ENCODE peak calls at places on chromosomes 16 and 17, in seven cellular contexts. One of them, this sample, is unnamed.
A peak's percentile ranks its signal among the peaks of the same experiment; 100 is the strongest.

GRCh38 chr16:90077757-90078593 is 844 bp upstream of the PRDM7 start:
- DNase-seq in A673: peak; percentile 19
- DNase-seq in fibroblast of pulmonary artery: peak; percentile 46
- DNase-seq in fibroblast of villous mesenchyme: no peak
- DNase-seq in A549: peak; percentile 10
- DNase-seq in astrocyte: peak; percentile 26
- DNase-seq in Peyer's patch: peak; percentile 56
- DNase-seq in this sample: peak; percentile 39

GRCh38 chr17:66677201-66677981 is 157.5 kb upstream of the CACNG5 start:
- DNase-seq in A673: no peak
- DNase-seq in fibroblast of pulmonary artery: peak; percentile 83
- DNase-seq in fibroblast of villous mesenchyme: peak; percentile 60
- DNase-seq in A549: no peak
- DNase-seq in astrocyte: peak; percentile 90
- DNase-seq in Peyer's patch: no peak
- DNase-seq in this sample: peak; percentile 98

GRCh38 chr17:50396261-50397110 is 837 bp downstream of the LRRC59 start:
- DNase-seq in A673: peak; percentile 54
- DNase-seq in fibroblast of pulmonary artery: peak; percentile 75
- DNase-seq in fibroblast of villous mesenchyme: peak; percentile 71
- DNase-seq in A549: peak; percentile 58
- DNase-seq in astrocyte: peak; percentile 56
- DNase-seq in Peyer's patch: peak; percentile 81
- DNase-seq in this sample: peak; percentile 83

GRCh38 chr17:63477471-63478440 is 895 bp downstream of the ACE start:
- DNase-seq in A673: peak; percentile 76
- DNase-seq in fibroblast of pulmonary artery: no peak
- DNase-seq in fibroblast of villous mesenchyme: no peak
- DNase-seq in A549: no peak
- DNase-seq in astrocyte: no peak
- DNase-seq in Peyer's patch: peak; percentile 72
- DNase-seq in this sample: no peak

GRCh38 chr17:6712854-6713129 is 377 bp downstream of the SLC13A5 start:
- DNase-seq in A673: no peak
- DNase-seq in fibroblast of pulmonary artery: no peak
- DNase-seq in fibroblast of villous mesenchyme: no peak
- DNase-seq in A549: no peak
- DNase-seq in astrocyte: no peak
- DNase-seq in Peyer's patch: no peak
- DNase-seq in this sample: no peak

GRCh38 chr17:82013341-82013740 is 9.3 kb downstream of the CENPX start:
- DNase-seq in A673: no peak
- DNase-seq in fibroblast of pulmonary artery: no peak
- DNase-seq in fibroblast of villous mesenchyme: no peak
- DNase-seq in A549: no peak
- DNase-seq in astrocyte: no peak
- DNase-seq in Peyer's patch: no peak
- DNase-seq in this sample: no peak

GRCh38 chr17:64984776-64985521 is 65.7 kb upstream of the LRRC37A3 start:
- DNase-seq in A673: no peak
- DNase-seq in fibroblast of pulmonary artery: peak; percentile 54
- DNase-seq in fibroblast of villous mesenchyme: peak; percentile 85
- DNase-seq in A549: no peak
- DNase-seq in astrocyte: peak; percentile 29
- DNase-seq in Peyer's patch: no peak
- DNase-seq in this sample: peak; percentile 16

GRCh38 chr17:696412-696811 is 18.2 kb downstream of the VPS53 start:
- DNase-seq in A673: peak; percentile 15
- DNase-seq in fibroblast of pulmonary artery: no peak
- DNase-seq in fibroblast of villous mesenchyme: peak; percentile 36
- DNase-seq in A549: no peak
- DNase-seq in astrocyte: no peak
- DNase-seq in Peyer's patch: no peak
- DNase-seq in this sample: no peak

GRCh38 chr16:56669005-56669839 is at the start of gene MT1H:
- DNase-seq in A673: no peak
- DNase-seq in fibroblast of pulmonary artery: no peak
- DNase-seq in fibroblast of villous mesenchyme: no peak
- DNase-seq in A549: no peak
- DNase-seq in astrocyte: no peak
- DNase-seq in Peyer's patch: peak; percentile 96
- DNase-seq in this sample: no peak

GRCh38 chr16:85563515-85564276 is 49.4 kb upstream of the GSE1 start:
- DNase-seq in A673: no peak
- DNase-seq in fibroblast of pulmonary artery: peak; percentile 62
- DNase-seq in fibroblast of villous mesenchyme: peak; percentile 83
- DNase-seq in A549: no peak
- DNase-seq in astrocyte: no peak
- DNase-seq in Peyer's patch: peak; percentile 85
- DNase-seq in this sample: peak; percentile 47

GRCh38 chr16:54052271-54052670 is 234.3 kb downstream of the IRX3 start:
- DNase-seq in A673: no peak
- DNase-seq in fibroblast of pulmonary artery: no peak
- DNase-seq in fibroblast of villous mesenchyme: no peak
- DNase-seq in A549: no peak
- DNase-seq in astrocyte: no peak
- DNase-seq in Peyer's patch: no peak
- DNase-seq in this sample: no peak

GRCh38 chr17:71438631-71439146 is 682.1 kb upstream of the SOX9 start:
- DNase-seq in A673: peak; percentile 3
- DNase-seq in fibroblast of pulmonary artery: peak; percentile 85
- DNase-seq in fibroblast of villous mesenchyme: peak; percentile 93
- DNase-seq in A549: peak; percentile 57
- DNase-seq in astrocyte: peak; percentile 98
- DNase-seq in Peyer's patch: no peak
- DNase-seq in this sample: peak; percentile 94

GRCh38 chr16:48160575-48160974 is 4.8 kb upstream of the ABCC12 start:
- DNase-seq in A673: no peak
- DNase-seq in fibroblast of pulmonary artery: peak; percentile 43
- DNase-seq in fibroblast of villous mesenchyme: no peak
- DNase-seq in A549: no peak
- DNase-seq in astrocyte: peak; percentile 38
- DNase-seq in Peyer's patch: no peak
- DNase-seq in this sample: peak; percentile 47

GRCh38 chr17:17231621-17232302 is 5.2 kb downstream of the FLCN start:
- DNase-seq in A673: no peak
- DNase-seq in fibroblast of pulmonary artery: no peak
- DNase-seq in fibroblast of villous mesenchyme: no peak
- DNase-seq in A549: no peak
- DNase-seq in astrocyte: no peak
- DNase-seq in Peyer's patch: peak; percentile 74
- DNase-seq in this sample: no peak

GRCh38 chr16:681746-682427 is 1.7 kb downstream of the STUB1 start:
- DNase-seq in A673: no peak
- DNase-seq in fibroblast of pulmonary artery: no peak
- DNase-seq in fibroblast of villous mesenchyme: peak; percentile 24
- DNase-seq in A549: no peak
- DNase-seq in astrocyte: peak; percentile 16
- DNase-seq in Peyer's patch: no peak
- DNase-seq in this sample: peak; percentile 66

GRCh38 chr17:40545660-40546059 is 19.6 kb downstream of the CCR7 start:
- DNase-seq in A673: no peak
- DNase-seq in fibroblast of pulmonary artery: no peak
- DNase-seq in fibroblast of villous mesenchyme: no peak
- DNase-seq in A549: no peak
- DNase-seq in astrocyte: no peak
- DNase-seq in Peyer's patch: peak; percentile 40
- DNase-seq in this sample: no peak

GRCh38 chr17:80747469-80747868 is 202.8 kb downstream of the RPTOR start:
- DNase-seq in A673: no peak
- DNase-seq in fibroblast of pulmonary artery: no peak
- DNase-seq in fibroblast of villous mesenchyme: no peak
- DNase-seq in A549: no peak
- DNase-seq in astrocyte: no peak
- DNase-seq in Peyer's patch: no peak
- DNase-seq in this sample: no peak

GRCh38 chr17:6749519-6749918 is 6.3 kb upstream of the XAF1 start:
- DNase-seq in A673: peak; percentile 22
- DNase-seq in fibroblast of pulmonary artery: peak; percentile 53
- DNase-seq in fibroblast of villous mesenchyme: peak; percentile 42
- DNase-seq in A549: no peak
- DNase-seq in astrocyte: no peak
- DNase-seq in Peyer's patch: no peak
- DNase-seq in this sample: peak; percentile 32

GRCh38 chr17:80950466-80951120 is 41.0 kb upstream of the CHMP6 start:
- DNase-seq in A673: no peak
- DNase-seq in fibroblast of pulmonary artery: no peak
- DNase-seq in fibroblast of villous mesenchyme: no peak
- DNase-seq in A549: no peak
- DNase-seq in astrocyte: no peak
- DNase-seq in Peyer's patch: no peak
- DNase-seq in this sample: no peak

GRCh38 chr17:8887834-8888703 is 20.6 kb upstream of the PIK3R6 start:
- DNase-seq in A673: no peak
- DNase-seq in fibroblast of pulmonary artery: peak; percentile 31
- DNase-seq in fibroblast of villous mesenchyme: peak; percentile 41
- DNase-seq in A549: peak; percentile 69
- DNase-seq in astrocyte: peak; percentile 17
- DNase-seq in Peyer's patch: no peak
- DNase-seq in this sample: peak; percentile 49

GRCh38 chr17:35052780-35053179 is 10.7 kb downstream of the RFFL start:
- DNase-seq in A673: no peak
- DNase-seq in fibroblast of pulmonary artery: no peak
- DNase-seq in fibroblast of villous mesenchyme: no peak
- DNase-seq in A549: no peak
- DNase-seq in astrocyte: peak; percentile 26
- DNase-seq in Peyer's patch: no peak
- DNase-seq in this sample: peak; percentile 30

GRCh38 chr17:61495161-61495857 is 43.1 kb downstream of the TBX4 start:
- DNase-seq in A673: peak; percentile 9
- DNase-seq in fibroblast of pulmonary artery: peak; percentile 14
- DNase-seq in fibroblast of villous mesenchyme: no peak
- DNase-seq in A549: no peak
- DNase-seq in astrocyte: peak; percentile 33
- DNase-seq in Peyer's patch: no peak
- DNase-seq in this sample: peak; percentile 36

GRCh38 chr17:81193051-81193410 is 27.0 kb upstream of the AATK start:
- DNase-seq in A673: no peak
- DNase-seq in fibroblast of pulmonary artery: no peak
- DNase-seq in fibroblast of villous mesenchyme: no peak
- DNase-seq in A549: no peak
- DNase-seq in astrocyte: no peak
- DNase-seq in Peyer's patch: no peak
- DNase-seq in this sample: no peak

GRCh38 chr16:13866073-13866472 is 53.9 kb upstream of the ERCC4 start:
- DNase-seq in A673: peak; percentile 83
- DNase-seq in fibroblast of pulmonary artery: peak; percentile 92
- DNase-seq in fibroblast of villous mesenchyme: peak; percentile 69
- DNase-seq in A549: peak; percentile 73
- DNase-seq in astrocyte: peak; percentile 53
- DNase-seq in Peyer's patch: peak; percentile 53
- DNase-seq in this sample: peak; percentile 81
- TF ChIP-seq CTCF in A673: peak; percentile 81
- TF ChIP-seq CTCF in fibroblast of pulmonary artery: peak; percentile 95
- TF ChIP-seq CTCF in fibroblast of villous mesenchyme: peak; percentile 86
- TF ChIP-seq CTCF in A549: peak; percentile 71
- TF ChIP-seq CTCF in astrocyte: peak; percentile 51
- TF ChIP-seq CTCF in Peyer's patch: no peak
- TF ChIP-seq CTCF in this sample: peak; percentile 82

DNA sequence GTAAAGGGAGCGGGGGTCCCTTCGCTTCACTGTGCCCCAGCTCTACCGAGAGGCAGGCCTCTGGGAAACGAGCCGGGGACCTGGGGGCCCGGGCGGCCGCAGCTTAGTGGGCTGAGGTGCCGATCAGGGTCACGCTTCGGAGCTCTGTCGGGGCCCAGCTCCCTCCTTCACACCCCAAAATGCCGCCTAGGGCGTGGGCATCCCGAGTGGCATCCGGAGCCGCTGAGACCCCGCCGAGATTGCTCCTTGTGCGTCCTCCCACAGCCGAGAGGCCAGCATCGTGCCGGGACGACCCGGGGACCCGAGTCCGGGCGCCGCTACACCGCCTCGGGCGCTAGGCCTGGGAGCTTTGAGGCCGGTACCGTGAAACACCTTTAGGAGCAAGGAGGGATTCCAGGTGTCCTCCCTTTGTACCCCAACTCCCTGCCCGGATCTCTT is 1.3 kb downstream of the SALL1 start:
- DNase-seq in A673: no peak
- DNase-seq in fibroblast of pulmonary artery: no peak
- DNase-seq in fibroblast of villous mesenchyme: no peak
- DNase-seq in A549: no peak
- DNase-seq in astrocyte: no peak
- DNase-seq in Peyer's patch: no peak
- DNase-seq in this sample: no peak
- H3K4me3 ChIP-seq in A673: peak overlapping the region; percentile 70
- H3K4me3 ChIP-seq in fibroblast of pulmonary artery: peak overlapping the region; percentile 67
- H3K4me3 ChIP-seq in fibroblast of villous mesenchyme: peak overlapping the region; percentile 64
- H3K4me3 ChIP-seq in A549: no peak overlapping the region
- H3K4me3 ChIP-seq in astrocyte: peak overlapping the region; percentile 74
- H3K4me3 ChIP-seq in Peyer's patch: no peak overlapping the region
- H3K4me3 ChIP-seq in this sample: peak overlapping the region; percentile 81

DNA sequence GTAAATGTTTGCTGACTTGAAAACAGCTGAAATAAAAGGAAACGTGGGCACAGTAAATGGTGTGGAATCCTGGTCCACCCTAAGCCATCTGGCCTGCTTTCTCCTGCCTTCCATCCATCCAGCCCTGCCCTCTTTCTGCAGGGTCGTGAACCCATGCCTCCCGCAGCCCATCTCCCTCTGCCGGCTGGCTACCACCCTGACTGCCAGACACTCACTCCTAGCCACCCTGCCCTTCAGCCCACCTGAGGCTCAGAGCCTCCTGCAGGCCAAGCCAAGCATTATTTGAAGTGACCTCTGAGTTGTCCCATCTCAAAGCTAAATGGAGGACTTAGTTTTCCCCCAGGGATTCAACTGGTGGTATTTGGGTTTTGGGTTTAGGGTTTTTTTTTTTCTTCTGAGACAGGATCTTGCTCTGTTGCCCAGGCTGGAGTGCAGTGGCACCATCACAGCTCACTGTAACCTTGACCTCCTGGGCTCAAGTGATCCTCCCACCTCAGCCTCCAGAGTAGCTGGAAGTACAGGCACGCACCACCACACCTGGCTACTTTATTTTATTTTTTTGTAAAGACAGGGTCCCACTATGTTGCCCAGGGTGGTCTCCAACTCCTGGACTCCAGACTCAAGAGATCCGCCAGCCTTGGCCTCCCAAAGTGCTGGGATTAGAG is 8.4 kb downstream of the ZDHHC1 start:
- DNase-seq in A673: no peak
- DNase-seq in fibroblast of pulmonary artery: no peak
- DNase-seq in fibroblast of villous mesenchyme: no peak
- DNase-seq in A549: no peak
- DNase-seq in astrocyte: no peak
- DNase-seq in Peyer's patch: no peak
- DNase-seq in this sample: no peak
- TF ChIP-seq CTCF in A673: no peak
- TF ChIP-seq CTCF in fibroblast of pulmonary artery: no peak
- TF ChIP-seq CTCF in fibroblast of villous mesenchyme: peak; percentile 11
- TF ChIP-seq CTCF in A549: no peak
- TF ChIP-seq CTCF in astrocyte: no peak
- TF ChIP-seq CTCF in Peyer's patch: no peak
- TF ChIP-seq CTCF in this sample: peak; percentile 1

DNA sequence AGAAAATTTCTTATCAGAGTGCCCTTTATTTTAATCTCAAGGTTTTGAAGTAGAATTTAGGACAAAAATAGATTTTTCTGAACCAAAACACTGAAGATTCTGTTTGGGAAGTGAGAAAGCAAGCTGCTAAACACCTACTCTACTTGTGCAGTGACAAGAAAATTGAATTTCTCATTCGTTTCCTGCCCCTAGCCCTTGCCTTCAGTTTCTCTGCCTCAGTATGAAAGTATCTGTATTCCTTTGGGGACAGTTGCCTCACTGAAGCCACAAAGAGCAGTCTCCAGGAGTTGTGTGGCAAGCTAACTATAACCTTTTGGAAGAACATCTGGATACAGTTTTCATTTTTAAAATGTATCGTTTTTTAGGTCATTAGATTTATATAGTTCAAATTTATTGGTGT is 19.7 kb downstream of the MOSMO start:
- DNase-seq in A673: no peak
- DNase-seq in fibroblast of pulmonary artery: no peak
- DNase-seq in fibroblast of villous mesenchyme: no peak
- DNase-seq in A549: no peak
- DNase-seq in astrocyte: no peak
- DNase-seq in Peyer's patch: no peak
- DNase-seq in this sample: peak; percentile 65
- H3K4me3 ChIP-seq in A673: no peak overlapping the region
- H3K4me3 ChIP-seq in fibroblast of pulmonary artery: no peak overlapping the region
- H3K4me3 ChIP-seq in fibroblast of villous mesenchyme: no peak overlapping the region
- H3K4me3 ChIP-seq in A549: no peak overlapping the region
- H3K4me3 ChIP-seq in astrocyte: no peak overlapping the region
- H3K4me3 ChIP-seq in Peyer's patch: no peak overlapping the region
- H3K4me3 ChIP-seq in this sample: no peak overlapping the region

This sample was measured in fibroblast of mammary gland.